ENCODE peak calls at places on chromosomes 5 and 9, in five cellular contexts. D, W, J, M and Q are unnamed samples.

GRCh38 chr5:32522429-32523143 is 62.8 kb upstream of the SUB1 start:
- DNase-seq in D (no peak), W (peak; percentile 28), J (peak; percentile 96), M (no peak), Q (peak; percentile 32)

GRCh38 chr5:31962321-31962720 is 211.8 kb downstream of the GOLPH3 start:
- DNase-seq in D (no peak), W (no peak), J (no peak), M (no peak), Q (no peak)

GRCh38 chr5:2138896-2139295 is 256.2 kb upstream of the IRX4 start:
- DNase-seq in D (no peak), W (no peak), J (no peak), M (no peak), Q (no peak)

GRCh38 chr9:69093471-69094103 is 58.0 kb downstream of the FXN start:
- DNase-seq in D (no peak), W (no peak), J (no peak), M (no peak), Q (no peak)

GRCh38 chr5:135185461-135186075 is 151.5 kb upstream of the PITX1 start:
- DNase-seq in D (no peak), W (no peak), J (no peak), M (no peak), Q (no peak)

GRCh38 chr9:115042781-115043509 is 75.0 kb downstream of the TNC start:
- DNase-seq in D (no peak), W (no peak), J (peak; percentile 80), M (no peak), Q (no peak)

GRCh38 chr5:96567188-96567587 is 95.0 kb upstream of the CAST start:
- DNase-seq in D (no peak), W (no peak), J (no peak), M (no peak), Q (no peak)

GRCh38 chr5:19886123-19886921 is 101.7 kb downstream of the CDH18 start:
- DNase-seq in D (no peak), W (no peak), J (no peak), M (no peak), Q (no peak)

GRCh38 chr5:170941788-170942187 is 80.0 kb downstream of the RANBP17 start:
- DNase-seq in D (no peak), W (no peak), J (no peak), M (no peak), Q (no peak)

GRCh38 chr5:40734986-40735385 is 20.8 kb downstream of the TTC33 start:
- DNase-seq in D (no peak), W (no peak), J (no peak), M (no peak), Q (no peak)

GRCh38 chr5:64418013-64418412 is 87.8 kb upstream of the RGS7BP start:
- DNase-seq in D (no peak), W (no peak), J (no peak), M (no peak), Q (no peak)

GRCh38 chr5:124630767-124631704 is 115.4 kb downstream of the ZNF608 start:
- DNase-seq in D (no peak), W (no peak), J (no peak), M (no peak), Q (no peak)

GRCh38 chr5:68426609-68427008 is 211.1 kb downstream of the PIK3R1 start:
- DNase-seq in D (no peak), W (no peak), J (no peak), M (no peak), Q (no peak)

GRCh38 chr5:6626494-6626893 is 6.3 kb downstream of the NSUN2 start:
- DNase-seq in D (no peak), W (no peak), J (no peak), M (no peak), Q (no peak)

GRCh38 chr5:38938424-38938823 is 92.6 kb downstream of the OSMR start:
- DNase-seq in D (no peak), W (no peak), J (no peak), M (no peak), Q (no peak)

GRCh38 chr5:171093598-171093997 is 215.4 kb upstream of the TLX3 start:
- DNase-seq in D (no peak), W (no peak), J (no peak), M (no peak), Q (no peak)

GRCh38 chr5:108345541-108346171 is 36.2 kb downstream of the FBXL17 start:
- DNase-seq in D (no peak), W (no peak), J (peak; percentile 58), M (peak; percentile 2), Q (no peak)

GRCh38 chr5:32780508-32780919 is 69.4 kb downstream of the NPR3 start:
- DNase-seq in D (no peak), W (no peak), J (no peak), M (no peak), Q (no peak)

GRCh38 chr5:138000102-138000723 is 32.7 kb downstream of the FAM13B start:
- DNase-seq in D (peak; percentile 26), W (no peak), J (peak; percentile 9), M (peak; percentile 16), Q (no peak)

GRCh38 chr5:84634256-84634655 is 249.6 kb upstream of the EDIL3 start:
- DNase-seq in D (no peak), W (no peak), J (no peak), M (no peak), Q (no peak)

GRCh38 chr9:131673531-131673930 is 66.3 kb downstream of the RAPGEF1 start:
- DNase-seq in D (no peak), W (no peak), J (no peak), M (no peak), Q (no peak)

GRCh38 chr9:117704597-117704996 is 394 bp downstream of the TLR4 start:
- DNase-seq in D (no peak), W (no peak), J (no peak), M (no peak), Q (no peak)
- H3K4me3 ChIP-seq in D (peak overlapping the region; percentile 27), W (peak overlapping the region; percentile 46), J (peak overlapping the region; percentile 76), M (no peak overlapping the region), Q (peak overlapping the region; percentile 41)

GRCh38 chr9:134366223-134367031 is 40.2 kb downstream of the RXRA start:
- DNase-seq in D (peak; percentile 89), W (peak; percentile 91), J (peak; percentile 50), M (peak; percentile 86), Q (peak; percentile 98)

GRCh38 chr9:134365115-134365596 is 38.9 kb downstream of the RXRA start:
- DNase-seq in D (no peak), W (no peak), J (no peak), M (no peak), Q (no peak)

GRCh38 chr9:134364391-134365114 is 38.3 kb downstream of the RXRA start:
- DNase-seq in D (no peak), W (peak; percentile 74), J (no peak), M (no peak), Q (no peak)

GRCh38 chr9:134367061-134367460 is 40.8 kb downstream of the RXRA start:
- DNase-seq in D (no peak), W (no peak), J (no peak), M (no peak), Q (no peak)

DNA sequence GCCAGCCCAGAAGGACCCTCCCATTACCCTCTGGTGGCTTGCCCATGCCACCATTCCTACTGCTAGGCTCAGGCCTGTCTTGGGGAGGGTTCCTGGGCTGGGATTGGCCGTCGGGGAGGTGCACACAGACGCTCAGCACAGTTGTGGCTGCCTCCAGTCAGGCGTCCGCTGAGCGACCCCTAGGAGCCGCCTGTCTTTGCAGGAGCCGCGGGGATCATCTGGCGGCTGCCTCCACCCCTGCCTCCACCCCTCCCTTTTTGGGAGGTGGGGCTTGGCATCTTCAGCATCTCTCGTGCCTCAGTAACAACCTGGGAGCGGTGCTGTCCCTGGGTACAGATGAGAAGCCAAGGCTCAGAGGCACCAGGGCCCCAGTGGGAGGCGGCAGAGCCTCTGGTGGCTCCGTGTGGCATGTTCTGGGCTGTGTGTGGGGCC is 39.6 kb downstream of the RXRA start:
- DNase-seq in D (peak; percentile 75), W (no peak), J (peak; percentile 39), M (peak; percentile 55), Q (peak; percentile 94)
- TF ChIP-seq CTCF in D (no peak), W (no peak), J (no peak), M (no peak), Q (no peak)

DNA sequence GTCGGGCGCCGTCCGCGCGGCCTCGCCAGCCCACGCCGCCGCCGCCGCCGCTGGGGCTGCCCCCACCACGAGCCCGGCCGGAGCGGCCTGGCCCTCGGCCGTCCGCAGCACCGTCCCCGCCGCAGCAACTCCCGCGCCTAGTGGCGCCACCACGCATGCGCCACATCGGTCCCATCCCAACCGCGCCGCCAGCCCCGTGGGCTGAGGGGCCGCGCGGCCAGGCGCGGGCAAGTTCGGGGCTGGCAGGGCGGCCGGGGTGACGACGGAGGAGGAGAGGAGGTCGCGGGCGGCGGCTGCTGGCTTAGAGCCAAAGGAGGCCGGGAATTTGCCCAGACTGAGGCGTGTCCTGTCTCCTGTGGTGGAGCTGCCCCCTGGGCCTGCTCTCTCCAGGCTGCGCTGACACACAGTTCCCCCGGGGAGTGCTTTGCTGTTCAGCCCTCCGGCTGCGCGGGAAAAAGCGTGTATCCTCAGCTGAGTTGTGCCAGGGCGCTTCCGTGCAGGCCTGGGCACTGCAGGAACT is at the start of gene TUSC1:
- DNase-seq in D (peak; percentile 89), W (peak; percentile 89), J (no peak), M (peak; percentile 19), Q (peak; percentile 96)
- TF ChIP-seq POLR2A in D (peak; percentile 66), W (peak; percentile 24), J (no peak), M (peak; percentile 39), Q (no peak)

GRCh38 chr9:38622083-38622674 is 1.8 kb upstream of the ANKRD18A start:
- DNase-seq in D (no peak), W (peak; percentile 33), J (peak; percentile 66), M (peak; percentile 54), Q (no peak)

GRCh38 chr9:38621434-38622082 is 1.2 kb upstream of the ANKRD18A start:
- DNase-seq in D (no peak), W (peak; percentile 46), J (peak; percentile 65), M (no peak), Q (no peak)

GRCh38 chr9:38619556-38620447 is 594 bp downstream of the ANKRD18A start:
- DNase-seq in D (no peak), W (peak; percentile 38), J (peak; percentile 37), M (no peak), Q (no peak)

GRCh38 chr9:38622961-38623360 is 2.6 kb upstream of the ANKRD18A start:
- DNase-seq in D (no peak), W (no peak), J (peak; percentile 64), M (no peak), Q (no peak)

DNA sequence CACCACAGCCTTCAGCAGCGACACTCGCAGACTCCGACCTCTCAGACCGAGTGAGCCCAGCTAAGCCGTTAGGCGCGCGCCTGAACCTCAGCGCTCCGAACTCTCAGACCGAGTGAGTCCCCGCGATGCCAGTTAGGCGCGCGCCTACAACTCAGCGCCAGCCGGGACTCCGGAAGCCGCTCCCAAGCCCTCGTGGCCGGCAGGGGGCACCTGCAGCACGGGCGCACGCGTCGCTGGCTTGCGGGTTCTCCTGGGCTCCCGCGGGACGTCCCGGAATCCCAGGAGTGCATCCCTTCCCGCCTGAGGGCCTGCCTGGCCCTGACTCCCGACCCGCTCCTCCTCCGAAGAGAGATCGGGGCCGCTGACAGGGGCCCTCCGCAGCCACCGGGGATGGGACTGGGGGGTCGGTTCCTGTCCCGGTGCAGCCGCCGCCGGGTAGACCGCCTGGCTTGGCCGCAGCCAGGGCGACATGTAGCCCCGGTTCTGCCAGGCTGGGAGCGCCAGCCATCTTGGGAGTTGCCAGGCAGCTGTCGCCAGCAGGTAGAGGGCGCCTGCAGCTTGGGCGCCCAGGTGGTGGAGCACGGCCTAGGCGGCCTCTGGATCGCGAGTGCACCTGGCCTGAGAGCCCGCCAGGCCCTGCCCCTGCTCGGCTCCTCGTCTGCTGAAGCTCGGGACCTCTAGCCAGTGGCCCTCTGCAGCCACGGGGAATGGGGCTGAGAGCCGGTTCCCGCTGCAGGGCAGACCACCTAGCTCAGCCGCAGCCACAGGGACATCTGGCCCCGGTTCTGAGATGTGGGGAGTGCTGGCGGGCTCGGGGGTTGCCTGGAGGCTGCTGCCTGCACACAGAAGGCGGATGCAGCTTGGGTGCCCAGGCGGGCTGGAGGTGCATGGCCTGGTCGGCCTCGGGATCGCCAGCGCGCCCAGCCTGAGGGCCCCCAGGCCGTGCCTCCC is at the start of gene ANKRD18A:
- DNase-seq in D (peak; percentile 50), W (peak; percentile 91), J (peak; percentile 89), M (peak; percentile 73), Q (peak; percentile 31)
- H3K4me3 ChIP-seq in D (peak within 1 kb of the TSS; percentile 24), W (peak within 1 kb of the TSS; percentile 59), J (peak within 1 kb of the TSS; percentile 66), M (peak within 1 kb of the TSS; percentile 53), Q (peak within 1 kb of the TSS; percentile 19)